ENCODE peak calls at places on chromosomes 2 and 18, in four cellular contexts. T is CD14-positive monocyte, A is GM13977, J is Panc1. X is an unnamed sample.

GRCh38 chr2:195162194-195162593 is 494.8 kb upstream of the SLC39A10 start:
- DNase-seq in T (no peak), J (no peak), A (no peak), X (no peak)

GRCh38 chr2:77831471-77831870 is 309.3 kb upstream of the LRRTM4 start:
- DNase-seq in A (no peak), T (no peak), J (no peak), X (no peak)

GRCh38 chr2:10380048-10380926 is 67.8 kb downstream of the ODC1 start:
- DNase-seq in T (no peak), J (no peak), A (no peak), X (no peak)

GRCh38 chr2:216691210-216691741 is 4.1 kb downstream of the IGFBP5 start:
- DNase-seq in A (peak; percentile 77), T (no peak), J (no peak), X (peak; percentile 60)

GRCh38 chr2:207227749-207228145 is 62.0 kb upstream of the KLF7 start:
- DNase-seq in J (no peak), T (no peak), A (no peak), X (no peak)

GRCh38 chr2:216548901-216549321 is 50.3 kb downstream of the RPL37A start:
- DNase-seq in A (no peak), J (no peak), T (no peak), X (no peak)

GRCh38 chr2:105610444-105611327 is 134.0 kb upstream of the NCK2 start:
- DNase-seq in A (no peak), T (no peak), J (no peak), X (no peak)

GRCh38 chr2:96449637-96450036 is 55.5 kb downstream of the NEURL3 start:
- DNase-seq in A (no peak), T (no peak), J (no peak), X (no peak)

GRCh38 chr2:46735730-46736493 is 179.7 kb downstream of the MCFD2 start:
- DNase-seq in A (no peak), T (no peak), J (no peak), X (no peak)

GRCh38 chr2:159322419-159322818 is 35.9 kb upstream of the WDSUB1 start:
- DNase-seq in T (no peak), J (no peak), A (no peak), X (no peak)

GRCh38 chr2:189439342-189439741 is 1.9 kb upstream of the WDR75 start:
- DNase-seq in J (no peak), T (no peak), A (no peak), X (no peak)

GRCh38 chr2:190362894-190363293 is 19.5 kb downstream of the INPP1 start:
- DNase-seq in J (no peak), T (no peak), A (no peak), X (no peak)

GRCh38 chr2:55968931-55969330 is 45.3 kb upstream of the EFEMP1 start:
- DNase-seq in T (no peak), J (no peak), A (no peak), X (no peak)

GRCh38 chr2:109489296-109489695 is 124.5 kb downstream of the SEPTIN10 start:
- DNase-seq in J (no peak), T (no peak), A (no peak), X (no peak)

GRCh38 chr2:220949476-220949875 is 622.6 kb downstream of the EPHA4 start:
- DNase-seq in J (no peak), T (no peak), A (no peak), X (no peak)

GRCh38 chr2:32553829-32554432 is 73.9 kb upstream of the TTC27 start:
- DNase-seq in T (no peak), A (peak; percentile 61), J (no peak), X (peak; percentile 13)

GRCh38 chr2:232365621-232366321 is 12.8 kb upstream of the ALPP start:
- DNase-seq in T (no peak), J (no peak), A (no peak), X (peak; percentile 59)

GRCh38 chr2:178177066-178177679 is 17.1 kb upstream of the OSBPL6 start:
- DNase-seq in A (no peak), J (no peak), T (no peak), X (peak; percentile 55)

GRCh38 chr2:120398961-120399888 is 53.3 kb downstream of the INHBB start:
- DNase-seq in T (peak; percentile 44), J (peak; percentile 53), A (no peak), X (no peak)

GRCh38 chr2:42171396-42171971 is 2.3 kb downstream of the EML4 start:
- DNase-seq in A (peak; percentile 63), J (no peak), T (no peak), X (no peak)

GRCh38 chr2:67503066-67503795 is 106.1 kb downstream of the ETAA1 start:
- DNase-seq in T (no peak), J (no peak), A (no peak), X (peak; percentile 88)

GRCh38 chr18:21303445-21303844 is 61.4 kb downstream of the GREB1L start:
- DNase-seq in J (no peak), T (no peak), A (no peak), X (no peak)

GRCh38 chr2:219511547-219512325 is 2.5 kb upstream of the ASIC4 start:
- DNase-seq in A (no peak), J (no peak), T (no peak), X (no peak)

GRCh38 chr2:96151595-96152300 is 6.5 kb upstream of the DUSP2 start:
- DNase-seq in T (peak; percentile 27), J (no peak), A (no peak), X (no peak)

GRCh38 chr2:190841707-190842505 is 38.7 kb upstream of the GLS start:
- DNase-seq in J (no peak), T (no peak), A (no peak), X (peak; percentile 25)

GRCh38 chr2:12236136-12236834 is 480.5 kb upstream of the TRIB2 start:
- DNase-seq in J (no peak), A (no peak), T (no peak), X (no peak)

GRCh38 chr18:24054130-24054529 is 39.6 kb downstream of the TTC39C start:
- DNase-seq in J (no peak), A (no peak), T (no peak), X (no peak)

GRCh38 chr2:160558531-160558930 is 64.9 kb upstream of the RBMS1 start:
- DNase-seq in T (no peak), J (no peak), A (no peak), X (no peak)

DNA sequence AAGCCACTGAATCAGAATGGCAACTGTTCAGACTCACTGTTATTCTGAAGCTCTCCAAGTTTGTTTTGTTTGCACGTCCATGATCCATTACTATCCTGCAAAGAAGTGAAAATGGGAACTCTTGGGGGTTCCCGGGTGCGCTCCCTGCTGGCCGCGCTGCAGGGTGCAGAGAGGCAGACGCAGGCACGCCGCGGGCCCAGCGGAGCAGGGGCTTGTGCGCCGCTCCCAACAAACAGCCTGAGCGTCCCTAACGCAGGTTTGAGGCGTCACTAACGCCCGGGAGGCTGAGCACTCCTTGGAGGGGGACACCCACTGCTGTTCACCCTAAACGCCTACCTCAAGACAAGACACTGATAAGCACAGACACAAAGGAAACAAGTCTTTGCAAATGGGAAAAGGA is 14.3 kb upstream of the PIEZO2 start:
- DNase-seq in A (no peak), T (no peak), J (no peak), X (no peak)
- TF ChIP-seq CTCF in A (peak; percentile 75), T (peak; percentile 80), J (peak; percentile 59), X (peak; percentile 34)

DNA sequence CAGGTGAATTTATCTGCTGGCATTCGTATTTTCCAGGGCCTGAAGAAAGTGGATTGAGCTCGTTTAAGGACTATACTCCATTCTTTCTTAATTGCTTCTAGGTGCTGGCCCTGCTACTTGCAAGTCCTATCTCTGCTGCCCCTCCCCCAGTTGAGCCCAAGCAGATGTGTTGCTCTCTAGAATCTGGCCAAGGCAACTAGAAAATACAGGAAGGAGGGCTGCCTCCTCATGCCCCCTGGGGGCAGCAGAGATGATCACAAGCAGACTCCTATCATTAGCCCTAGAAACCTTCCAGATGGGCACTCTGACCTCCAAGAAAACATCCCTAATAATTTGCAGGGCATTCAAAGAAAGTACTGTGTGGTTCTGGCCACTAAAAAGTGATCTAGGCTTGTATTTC is 72.5 kb upstream of the CYP26B1 start:
- DNase-seq in A (no peak), T (no peak), J (no peak), X (no peak)
- TF ChIP-seq CTCF in A (peak; percentile 17), T (no peak), J (peak; percentile 38), X (peak; percentile 50)

DNA sequence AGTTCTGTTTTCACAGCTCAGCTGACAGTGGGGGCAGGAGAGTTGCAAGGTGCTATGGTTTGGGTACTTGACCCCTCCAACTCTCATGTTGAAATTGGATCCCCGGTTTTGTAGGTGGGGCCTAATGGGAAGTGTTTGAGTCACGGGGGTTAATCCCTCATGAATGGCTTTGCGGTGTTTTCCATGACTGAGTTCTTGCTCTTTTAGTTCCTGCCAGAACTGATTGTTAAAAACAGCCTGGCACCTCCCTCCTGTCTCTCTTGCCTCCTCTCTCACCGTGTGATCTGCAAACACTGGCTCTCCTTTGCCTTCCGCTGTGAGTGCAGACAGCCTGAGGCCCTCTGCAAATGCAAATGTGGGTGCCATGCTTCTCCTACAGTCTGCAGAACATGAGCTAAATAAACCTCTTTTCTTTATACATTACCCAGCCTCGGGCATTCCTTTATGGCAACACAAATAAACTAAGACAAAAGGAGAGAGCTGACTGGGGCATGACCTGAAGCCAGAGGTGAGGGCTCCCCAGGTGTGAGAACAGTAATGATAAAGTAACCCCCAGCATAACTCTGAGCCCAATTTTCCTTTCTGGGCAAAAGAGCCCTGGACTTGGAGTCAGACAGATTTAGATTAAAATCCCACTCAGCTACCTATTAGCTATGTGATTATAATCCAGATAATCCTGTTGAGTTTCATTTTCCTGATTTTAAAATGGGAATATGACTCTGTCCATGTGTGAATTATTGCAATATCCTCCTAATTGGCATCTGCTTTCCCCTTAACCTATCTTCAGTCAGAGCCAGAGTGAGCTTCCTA is 64.9 kb upstream of the CAPN13 start:
- DNase-seq in J (no peak), A (no peak), T (no peak), X (no peak)
- TF ChIP-seq CTCF in J (no peak), A (no peak), T (no peak), X (no peak)

GRCh38 chr2:224640694-224641093 is 55.5 kb upstream of the CUL3 start:
- DNase-seq in J (no peak), A (no peak), T (no peak), X (no peak)

GRCh38 chr2:224650815-224651439 is 65.2 kb downstream of the CCDC195 start:
- DNase-seq in T (no peak), A (peak; percentile 69), J (peak; percentile 38), X (peak; percentile 47)

GRCh38 chr2:224645722-224646121 is 60.6 kb upstream of the CUL3 start:
- DNase-seq in A (no peak), T (no peak), J (no peak), X (no peak)

DNA sequence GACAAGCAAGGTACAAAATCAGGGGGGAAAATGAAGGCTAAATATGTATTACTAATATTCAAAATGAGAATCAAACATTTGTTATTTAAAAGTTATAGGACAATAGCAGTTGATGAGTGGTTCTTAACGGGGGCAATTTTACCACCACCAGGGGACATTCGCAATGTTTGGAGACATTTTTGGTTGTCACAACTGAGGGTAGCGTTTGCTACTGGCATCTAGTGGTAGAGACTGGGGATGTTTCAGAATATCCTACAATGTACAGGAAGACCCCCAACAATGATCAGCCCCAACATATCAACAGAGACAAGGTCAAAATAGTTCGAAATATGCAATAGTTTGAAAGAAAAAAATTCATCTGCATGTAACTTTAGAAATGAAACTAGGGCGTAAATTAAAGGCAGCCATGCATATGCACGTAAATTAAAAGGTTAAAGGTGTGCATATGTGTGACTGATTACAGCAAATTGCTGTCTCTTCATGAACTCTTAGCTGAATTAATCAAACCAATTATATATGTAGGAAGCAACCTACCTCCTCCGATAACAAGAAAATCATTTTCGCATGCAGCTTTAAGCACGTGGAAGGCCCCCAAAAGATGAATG is 61.2 kb upstream of the CUL3 start:
- DNase-seq in T (no peak), A (peak; percentile 32), J (peak; percentile 36), X (peak; percentile 3)
- TF ChIP-seq CTCF in T (peak; percentile 41), A (peak; percentile 67), J (peak; percentile 85), X (peak; percentile 79)

GRCh38 chr2:149036507-149037293 is 1.8 kb upstream of the LYPD6B start:
- DNase-seq in T (no peak), A (no peak), J (no peak), X (no peak)
- TF ChIP-seq CTCF in T (no peak), A (no peak), J (no peak), X (no peak)

GRCh38 chr2:63163231-63163845 is 112.7 kb downstream of the OTX1 start:
- DNase-seq in J (no peak), T (no peak), A (no peak), X (no peak)
- TF ChIP-seq CTCF in J (no peak), T (no peak), A (no peak), X (peak; percentile 30)